ENCODE peak calls at places on chromosome X, in six cellular contexts. One of them, this sample, is unnamed.

GRCh38 chrX:137926090-137926489 is 360.2 kb downstream of the ZIC3 start:
- DNase-seq in Caki2: peak
- DNase-seq in endothelial cell: peak
- DNase-seq in SW480: peak
- DNase-seq in activated T-cell treated with anti-CD3 and anti-CD28 coated beads for 1 hour: no peak
- DNase-seq in RPMI7951: no peak
- DNase-seq in this sample: no peak

GRCh38 chrX:129006491-129006890 is 516.8 kb downstream of the SMARCA1 start:
- DNase-seq in RPMI7951: no peak
- DNase-seq in endothelial cell: no peak
- DNase-seq in activated T-cell treated with anti-CD3 and anti-CD28 coated beads for 1 hour: no peak
- DNase-seq in Caki2: no peak
- DNase-seq in SW480: no peak
- DNase-seq in this sample: no peak

GRCh38 chrX:115367455-115367854 is 77.9 kb downstream of the LUZP4 start:
- DNase-seq in endothelial cell: no peak
- DNase-seq in SW480: no peak
- DNase-seq in RPMI7951: peak
- DNase-seq in Caki2: no peak
- DNase-seq in activated T-cell treated with anti-CD3 and anti-CD28 coated beads for 1 hour: no peak
- DNase-seq in this sample: no peak

GRCh38 chrX:125205918-125206665 is 113.6 kb upstream of the TEX13C start:
- DNase-seq in Caki2: peak
- DNase-seq in SW480: no peak
- DNase-seq in RPMI7951: no peak
- DNase-seq in activated T-cell treated with anti-CD3 and anti-CD28 coated beads for 1 hour: no peak
- DNase-seq in endothelial cell: peak
- DNase-seq in this sample: peak

GRCh38 chrX:108464604-108465003 is 25.0 kb downstream of the COL4A5 start:
- DNase-seq in activated T-cell treated with anti-CD3 and anti-CD28 coated beads for 1 hour: no peak
- DNase-seq in endothelial cell: no peak
- DNase-seq in RPMI7951: no peak
- DNase-seq in Caki2: no peak
- DNase-seq in SW480: no peak
- DNase-seq in this sample: no peak

GRCh38 chrX:39900788-39901170 is 197.0 kb downstream of the BCOR start:
- DNase-seq in RPMI7951: peak
- DNase-seq in endothelial cell: no peak
- DNase-seq in activated T-cell treated with anti-CD3 and anti-CD28 coated beads for 1 hour: no peak
- DNase-seq in Caki2: no peak
- DNase-seq in SW480: peak
- DNase-seq in this sample: no peak

GRCh38 chrX:105190252-105190853 is 30.1 kb downstream of the TEX13A start:
- DNase-seq in activated T-cell treated with anti-CD3 and anti-CD28 coated beads for 1 hour: no peak
- DNase-seq in endothelial cell: peak
- DNase-seq in SW480: peak
- DNase-seq in RPMI7951: peak
- DNase-seq in Caki2: peak
- DNase-seq in this sample: peak

GRCh38 chrX:53713987-53714579 is 27.6 kb upstream of the HUWE1 start:
- DNase-seq in activated T-cell treated with anti-CD3 and anti-CD28 coated beads for 1 hour: no peak
- DNase-seq in RPMI7951: no peak
- DNase-seq in Caki2: no peak
- DNase-seq in endothelial cell: no peak
- DNase-seq in SW480: no peak
- DNase-seq in this sample: no peak

GRCh38 chrX:11739796-11740195 is 18.2 kb upstream of the MSL3 start:
- DNase-seq in SW480: no peak
- DNase-seq in RPMI7951: no peak
- DNase-seq in Caki2: no peak
- DNase-seq in activated T-cell treated with anti-CD3 and anti-CD28 coated beads for 1 hour: no peak
- DNase-seq in endothelial cell: no peak
- DNase-seq in this sample: no peak

GRCh38 chrX:115058276-115058675 is 40.9 kb upstream of the IL13RA2 start:
- DNase-seq in SW480: no peak
- DNase-seq in activated T-cell treated with anti-CD3 and anti-CD28 coated beads for 1 hour: no peak
- DNase-seq in endothelial cell: no peak
- DNase-seq in Caki2: no peak
- DNase-seq in RPMI7951: peak
- DNase-seq in this sample: no peak

GRCh38 chrX:129797251-129797906 is 17.6 kb downstream of the SASH3 start:
- DNase-seq in endothelial cell: no peak
- DNase-seq in RPMI7951: no peak
- DNase-seq in activated T-cell treated with anti-CD3 and anti-CD28 coated beads for 1 hour: no peak
- DNase-seq in Caki2: no peak
- DNase-seq in SW480: no peak
- DNase-seq in this sample: no peak

GRCh38 chrX:17499512-17499911 is 124.5 kb downstream of the NHS start:
- DNase-seq in endothelial cell: no peak
- DNase-seq in RPMI7951: no peak
- DNase-seq in activated T-cell treated with anti-CD3 and anti-CD28 coated beads for 1 hour: no peak
- DNase-seq in Caki2: no peak
- DNase-seq in SW480: no peak
- DNase-seq in this sample: no peak

GRCh38 chrX:75546724-75547123 is 23.9 kb upstream of the ZDHHC15 start:
- DNase-seq in activated T-cell treated with anti-CD3 and anti-CD28 coated beads for 1 hour: no peak
- DNase-seq in SW480: no peak
- DNase-seq in Caki2: no peak
- DNase-seq in endothelial cell: no peak
- DNase-seq in RPMI7951: peak
- DNase-seq in this sample: no peak

GRCh38 chrX:20362268-20363002 is 95.7 kb upstream of the RPS6KA3 start:
- DNase-seq in SW480: no peak
- DNase-seq in RPMI7951: peak
- DNase-seq in activated T-cell treated with anti-CD3 and anti-CD28 coated beads for 1 hour: no peak
- DNase-seq in Caki2: peak
- DNase-seq in endothelial cell: no peak
- DNase-seq in this sample: no peak

GRCh38 chrX:104742345-104742744 is 176.3 kb downstream of the IL1RAPL2 start:
- DNase-seq in SW480: no peak
- DNase-seq in RPMI7951: no peak
- DNase-seq in Caki2: peak
- DNase-seq in endothelial cell: no peak
- DNase-seq in activated T-cell treated with anti-CD3 and anti-CD28 coated beads for 1 hour: no peak
- DNase-seq in this sample: no peak

GRCh38 chrX:120125444-120125843 is 9.7 kb upstream of the RHOXF1 start:
- DNase-seq in SW480: no peak
- DNase-seq in RPMI7951: peak
- DNase-seq in activated T-cell treated with anti-CD3 and anti-CD28 coated beads for 1 hour: no peak
- DNase-seq in Caki2: no peak
- DNase-seq in endothelial cell: no peak
- DNase-seq in this sample: peak

GRCh38 chrX:15515931-15516330 is 15.3 kb downstream of the BMX start:
- DNase-seq in endothelial cell: peak
- DNase-seq in RPMI7951: no peak
- DNase-seq in activated T-cell treated with anti-CD3 and anti-CD28 coated beads for 1 hour: no peak
- DNase-seq in SW480: no peak
- DNase-seq in Caki2: no peak
- DNase-seq in this sample: no peak

GRCh38 chrX:37348237-37349130 is 680 bp upstream of the PRRG1 start:
- DNase-seq in SW480: peak
- DNase-seq in Caki2: peak
- DNase-seq in activated T-cell treated with anti-CD3 and anti-CD28 coated beads for 1 hour: no peak
- DNase-seq in RPMI7951: no peak
- DNase-seq in endothelial cell: no peak
- DNase-seq in this sample: no peak

GRCh38 chrX:64894454-64895038 is 81.7 kb downstream of the ZC4H2 start:
- DNase-seq in activated T-cell treated with anti-CD3 and anti-CD28 coated beads for 1 hour: peak
- DNase-seq in endothelial cell: peak
- DNase-seq in RPMI7951: peak
- DNase-seq in Caki2: no peak
- DNase-seq in SW480: peak
- DNase-seq in this sample: peak

GRCh38 chrX:118116308-118117068 is at the start of gene KLHL13:
- DNase-seq in activated T-cell treated with anti-CD3 and anti-CD28 coated beads for 1 hour: peak
- DNase-seq in SW480: peak
- DNase-seq in endothelial cell: peak
- DNase-seq in RPMI7951: no peak
- DNase-seq in Caki2: peak
- DNase-seq in this sample: peak

GRCh38 chrX:39477438-39478120 is 620.2 kb downstream of the BCOR start:
- DNase-seq in RPMI7951: peak
- DNase-seq in SW480: peak
- DNase-seq in Caki2: no peak
- DNase-seq in activated T-cell treated with anti-CD3 and anti-CD28 coated beads for 1 hour: peak
- DNase-seq in endothelial cell: peak
- DNase-seq in this sample: peak

GRCh38 chrX:121851033-121851432 is 803.6 kb downstream of the GLUD2 start:
- DNase-seq in activated T-cell treated with anti-CD3 and anti-CD28 coated beads for 1 hour: no peak
- DNase-seq in Caki2: peak
- DNase-seq in SW480: no peak
- DNase-seq in RPMI7951: peak
- DNase-seq in endothelial cell: no peak
- DNase-seq in this sample: no peak

GRCh38 chrX:54785901-54786300 is 12.2 kb downstream of the ITIH6 start:
- DNase-seq in endothelial cell: peak
- DNase-seq in SW480: peak
- DNase-seq in RPMI7951: peak
- DNase-seq in activated T-cell treated with anti-CD3 and anti-CD28 coated beads for 1 hour: no peak
- DNase-seq in Caki2: no peak
- DNase-seq in this sample: no peak

GRCh38 chrX:110210417-110211139 is 107.3 kb downstream of the AMMECR1 start:
- DNase-seq in activated T-cell treated with anti-CD3 and anti-CD28 coated beads for 1 hour: no peak
- DNase-seq in endothelial cell: no peak
- DNase-seq in RPMI7951: peak
- DNase-seq in Caki2: peak
- DNase-seq in SW480: peak
- DNase-seq in this sample: no peak

GRCh38 chrX:131633285-131633917 is 89.5 kb downstream of the OR13H1 start:
- DNase-seq in SW480: peak
- DNase-seq in activated T-cell treated with anti-CD3 and anti-CD28 coated beads for 1 hour: peak
- DNase-seq in Caki2: peak
- DNase-seq in endothelial cell: peak
- DNase-seq in RPMI7951: peak
- DNase-seq in this sample: peak

GRCh38 chrX:34956915-34957314 is 14.3 kb downstream of the FAM47B start:
- DNase-seq in RPMI7951: peak
- DNase-seq in activated T-cell treated with anti-CD3 and anti-CD28 coated beads for 1 hour: no peak
- DNase-seq in endothelial cell: no peak
- DNase-seq in SW480: no peak
- DNase-seq in Caki2: peak
- DNase-seq in this sample: no peak

GRCh38 chrX:77061022-77061421 is 386.2 kb upstream of the FGF16 start:
- DNase-seq in Caki2: no peak
- DNase-seq in SW480: no peak
- DNase-seq in activated T-cell treated with anti-CD3 and anti-CD28 coated beads for 1 hour: no peak
- DNase-seq in endothelial cell: no peak
- DNase-seq in RPMI7951: no peak
- DNase-seq in this sample: no peak

GRCh38 chrX:31258163-31258562 is 186.3 kb upstream of the FTHL17 start:
- DNase-seq in Caki2: no peak
- DNase-seq in RPMI7951: peak
- DNase-seq in endothelial cell: no peak
- DNase-seq in activated T-cell treated with anti-CD3 and anti-CD28 coated beads for 1 hour: no peak
- DNase-seq in SW480: no peak
- DNase-seq in this sample: no peak

GRCh38 chrX:153968754-153969124 is 2.9 kb downstream of the HCFC1 start:
- DNase-seq in activated T-cell treated with anti-CD3 and anti-CD28 coated beads for 1 hour: no peak
- DNase-seq in RPMI7951: no peak
- DNase-seq in Caki2: no peak
- DNase-seq in endothelial cell: no peak
- DNase-seq in SW480: no peak
- DNase-seq in this sample: no peak

GRCh38 chrX:129480889-129481288 is 42.4 kb downstream of the SMARCA1 start:
- DNase-seq in endothelial cell: no peak
- DNase-seq in RPMI7951: no peak
- DNase-seq in activated T-cell treated with anti-CD3 and anti-CD28 coated beads for 1 hour: no peak
- DNase-seq in Caki2: no peak
- DNase-seq in SW480: no peak
- DNase-seq in this sample: peak

GRCh38 chrX:18360867-18361266 is 6.4 kb upstream of the SCML2 start:
- DNase-seq in Caki2: no peak
- DNase-seq in activated T-cell treated with anti-CD3 and anti-CD28 coated beads for 1 hour: no peak
- DNase-seq in SW480: no peak
- DNase-seq in RPMI7951: peak
- DNase-seq in endothelial cell: no peak
- DNase-seq in this sample: peak

GRCh38 chrX:130110379-130111219 is at the start of gene ELF4:
- DNase-seq in Caki2: peak
- DNase-seq in endothelial cell: no peak
- DNase-seq in RPMI7951: peak
- DNase-seq in activated T-cell treated with anti-CD3 and anti-CD28 coated beads for 1 hour: peak
- DNase-seq in SW480: peak
- DNase-seq in this sample: peak

GRCh38 chrX:19443886-19444530 is 71.3 kb downstream of the MAP3K15 start:
- DNase-seq in activated T-cell treated with anti-CD3 and anti-CD28 coated beads for 1 hour: no peak
- DNase-seq in Caki2: no peak
- DNase-seq in endothelial cell: no peak
- DNase-seq in SW480: no peak
- DNase-seq in RPMI7951: no peak
- DNase-seq in this sample: no peak

GRCh38 chrX:21394792-21395191 is 20.6 kb downstream of the CNKSR2 start:
- DNase-seq in Caki2: no peak
- DNase-seq in RPMI7951: no peak
- DNase-seq in SW480: no peak
- DNase-seq in endothelial cell: no peak
- DNase-seq in activated T-cell treated with anti-CD3 and anti-CD28 coated beads for 1 hour: no peak
- DNase-seq in this sample: no peak

GRCh38 chrX:118254611-118255010 is 91.3 kb upstream of the WDR44 start:
- DNase-seq in activated T-cell treated with anti-CD3 and anti-CD28 coated beads for 1 hour: peak
- DNase-seq in RPMI7951: peak
- DNase-seq in Caki2: peak
- DNase-seq in SW480: peak
- DNase-seq in endothelial cell: peak
- DNase-seq in this sample: peak

GRCh38 chrX:25011589-25012432 is 4.0 kb downstream of the ARX start:
- DNase-seq in endothelial cell: no peak
- DNase-seq in Caki2: no peak
- DNase-seq in activated T-cell treated with anti-CD3 and anti-CD28 coated beads for 1 hour: no peak
- DNase-seq in RPMI7951: no peak
- DNase-seq in SW480: no peak
- DNase-seq in this sample: no peak

This sample was measured in adrenal gland.